ENCODE peak calls at places on chromosomes 5 and 9, in four cellular contexts. E is naive thymus-derived CD4-positive, alpha-beta T cell; P is tibial nerve; L is left ventricle myocardium inferior. K is an unnamed sample. For H3K36me3, the result is how much of the 10 kb centered on the place peaks cover.

GRCh38 chr5:90965110-90965676 is 406.6 kb downstream of the ADGRV1 start:
- DNase-seq in E (no peak), P (no peak), L (no peak), K (no peak)

GRCh38 chr5:57386958-57387357 is 95.7 kb downstream of the ACTBL2 start:
- DNase-seq in E (no peak), P (no peak), L (no peak), K (no peak)

GRCh38 chr5:98175474-98175873 is 598.0 kb upstream of the RGMB start:
- DNase-seq in E (no peak), P (no peak), L (no peak), K (no peak)

GRCh38 chr5:159095882-159096554 is 3.7 kb downstream of the EBF1 start:
- DNase-seq in E (no peak), P (no peak), L (no peak), K (no peak)

GRCh38 chr5:92119110-92119509 is 736.0 kb upstream of the ARRDC3 start:
- DNase-seq in E (no peak), P (no peak), L (no peak), K (no peak)

GRCh38 chr9:32398207-32398606 is 13.8 kb downstream of the ACO1 start:
- DNase-seq in E (no peak), P (no peak), L (no peak), K (no peak)

GRCh38 chr5:149801307-149801985 is 71.3 kb downstream of the PPARGC1B start:
- DNase-seq in E (no peak), P (no peak), L (no peak), K (no peak)

GRCh38 chr9:652896-653295 is 188.6 kb upstream of the DMRT1 start:
- DNase-seq in E (no peak), P (peak), L (peak), K (no peak)

GRCh38 chr5:146290318-146290717 is 48.3 kb upstream of the POU4F3 start:
- DNase-seq in E (no peak), P (no peak), L (no peak), K (no peak)

GRCh38 chr5:100542086-100542485 is 6.9 kb downstream of the FAM174A start:
- DNase-seq in E (no peak), P (no peak), L (no peak), K (no peak)
- H3K27ac ChIP-seq in E (no peak), P (no peak), L (no peak), K (no peak)

DNA sequence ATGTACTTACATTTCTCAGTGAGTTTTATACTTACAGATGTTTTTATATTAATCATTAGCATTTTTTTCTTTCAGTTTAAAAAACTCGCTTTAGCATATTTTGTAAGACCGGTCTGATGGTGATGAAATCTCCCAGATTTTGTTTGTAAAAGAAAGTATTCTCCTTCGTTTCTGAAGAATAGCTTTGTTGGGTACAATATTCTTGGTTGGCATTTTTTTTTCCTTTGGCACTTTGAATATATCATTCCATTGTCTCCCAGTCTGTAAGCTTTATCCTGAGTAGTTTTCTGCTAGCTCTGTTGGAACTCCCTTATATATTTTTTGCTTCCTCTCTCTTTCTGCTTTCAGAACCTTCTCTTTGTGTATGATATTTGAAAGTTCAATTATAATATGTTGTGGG is 412.6 kb downstream of the RASEF start:
- DNase-seq in E (no peak), P (no peak), L (no peak), K (no peak)
- H3K36me3 ChIP-seq in E (under half), P (under half), L (under half), K (under half)

GRCh38 chr5:111743993-111744392 is 13.0 kb downstream of the NREP start:
- DNase-seq in E (no peak), P (no peak), L (no peak), K (no peak)
- H3K27ac ChIP-seq in E (no peak), P (peak), L (no peak), K (no peak)

GRCh38 chr9:35103660-35104191 is 795 bp upstream of the STOML2 start:
- DNase-seq in E (no peak), P (no peak), L (no peak), K (no peak)

GRCh38 chr9:35105126-35105525 is 2.2 kb upstream of the STOML2 start:
- DNase-seq in E (no peak), P (no peak), L (no peak), K (no peak)

GRCh38 chr9:35102769-35103659 is at the start of gene STOML2:
- DNase-seq in E (peak), P (peak), L (peak), K (peak)

GRCh38 chr9:35105571-35106342 is 2.8 kb upstream of the STOML2 start:
- DNase-seq in E (no peak), P (no peak), L (no peak), K (no peak)

DNA sequence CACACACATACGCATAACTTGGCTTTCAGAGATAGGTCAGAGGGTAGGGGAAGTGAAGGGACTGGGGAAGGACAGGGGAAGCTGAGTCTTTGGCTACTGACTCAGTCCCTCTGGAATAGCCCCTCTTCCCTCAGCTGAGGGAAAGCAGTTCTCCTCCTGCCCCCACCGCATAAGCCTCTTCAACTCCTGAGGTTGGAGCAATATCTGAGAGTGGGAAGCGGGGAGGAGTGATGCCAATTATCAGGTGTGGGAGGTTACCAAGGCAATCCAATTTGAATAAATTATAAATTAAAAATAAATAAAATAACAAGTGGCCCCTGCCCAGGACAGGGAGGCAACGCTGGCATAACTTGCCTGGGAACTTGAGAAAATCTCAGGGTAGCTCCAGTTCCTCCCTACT is 1.7 kb upstream of the STOML2 start:
- DNase-seq in E (no peak), P (no peak), L (no peak), K (no peak)
- H3K36me3 ChIP-seq in E (under half), P (under half), L (half or more), K (under half)

GRCh38 chr9:2663886-2664674 is 42.5 kb downstream of the VLDLR start:
- DNase-seq in E (no peak), P (no peak), L (no peak), K (no peak)
- H3K27ac ChIP-seq in E (no peak), P (no peak), L (peak), K (no peak)

GRCh38 chr9:15851766-15852165 is 298.9 kb downstream of the CCDC171 start:
- DNase-seq in E (no peak), P (no peak), L (no peak), K (no peak)

GRCh38 chr9:15849871-15850270 is 297.0 kb downstream of the CCDC171 start:
- DNase-seq in E (no peak), P (no peak), L (no peak), K (no peak)

DNA sequence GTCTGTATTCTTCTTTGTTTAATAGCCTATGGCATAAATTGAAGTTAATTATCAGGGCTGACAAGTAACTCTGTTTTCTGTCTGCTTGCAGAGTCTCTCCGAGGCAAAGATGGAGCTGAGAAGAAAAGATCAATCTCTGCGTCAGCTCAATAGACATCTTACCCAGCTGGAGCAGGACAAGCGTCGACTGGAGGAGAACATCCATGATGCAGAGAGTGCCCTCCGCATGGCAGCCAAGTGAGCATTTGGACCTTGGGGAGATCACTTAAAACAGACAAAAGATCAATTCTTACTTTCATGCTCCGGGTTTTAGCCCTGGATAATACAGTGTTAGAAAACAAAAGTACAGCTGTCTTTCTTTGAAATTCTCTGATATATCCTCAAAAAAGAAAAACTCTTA is 293.8 kb downstream of the CCDC171 start:
- DNase-seq in E (no peak), P (no peak), L (no peak), K (no peak)
- H3K36me3 ChIP-seq in E (under half), P (under half), L (under half), K (under half)

GRCh38 chr5:60886158-60886557 is 42.1 kb upstream of the ELOVL7 start:
- DNase-seq in E (no peak), P (no peak), L (no peak), K (no peak)

GRCh38 chr5:60887096-60887495 is 43.0 kb upstream of the ELOVL7 start:
- DNase-seq in E (no peak), P (no peak), L (no peak), K (no peak)

GRCh38 chr5:60893521-60893920 is 49.5 kb upstream of the ELOVL7 start:
- DNase-seq in E (no peak), P (no peak), L (no peak), K (no peak)

GRCh38 chr5:60891667-60892066 is 47.6 kb upstream of the ELOVL7 start:
- DNase-seq in E (no peak), P (no peak), L (no peak), K (no peak)

GRCh38 chr5:60888359-60889061 is 44.4 kb upstream of the ELOVL7 start:
- DNase-seq in E (no peak), P (no peak), L (no peak), K (no peak)
- H3K27ac ChIP-seq in E (no peak), P (no peak), L (no peak), K (no peak)

GRCh38 chr9:71719585-71719984 is 48.7 kb downstream of the CEMIP2 start:
- DNase-seq in E (peak), P (no peak), L (no peak), K (no peak)

GRCh38 chr9:71719088-71719487 is 49.2 kb downstream of the CEMIP2 start:
- DNase-seq in E (no peak), P (no peak), L (no peak), K (no peak)

GRCh38 chr9:71710856-71711255 is 57.5 kb downstream of the CEMIP2 start:
- DNase-seq in E (no peak), P (no peak), L (no peak), K (no peak)

GRCh38 chr9:71721786-71722295 is 46.5 kb downstream of the CEMIP2 start:
- DNase-seq in E (no peak), P (no peak), L (no peak), K (no peak)

GRCh38 chr9:71716138-71716909 is 52.0 kb downstream of the CEMIP2 start:
- DNase-seq in E (no peak), P (no peak), L (no peak), K (peak)
- H3K36me3 ChIP-seq in E (under half), P (under half), L (under half), K (under half)